ENCODE peak calls at places on chromosomes 1 and 21, in eight cellular contexts. One of them, this sample, is unnamed.

GRCh38 chr1:155205969-155206593 is 1.6 kb downstream of the THBS3 start:
- DNase-seq in sigmoid colon: no peak
- DNase-seq in prostate gland: no peak
- DNase-seq in NB4: no peak
- DNase-seq in thyroid gland: no peak
- DNase-seq in K562: no peak
- DNase-seq in GM12878: no peak
- DNase-seq in HCT116: no peak
- DNase-seq in this sample: no peak

GRCh38 chr1:231590453-231591198 is 36.0 kb upstream of the DISC1 start:
- DNase-seq in NB4: peak; percentile 79
- DNase-seq in K562: no peak
- DNase-seq in sigmoid colon: peak; percentile 73
- DNase-seq in prostate gland: peak; percentile 31
- DNase-seq in HCT116: peak; percentile 47
- DNase-seq in thyroid gland: peak; percentile 33
- DNase-seq in GM12878: no peak
- DNase-seq in this sample: no peak

GRCh38 chr21:34967509-34968289 is 81.4 kb downstream of the RUNX1 start:
- DNase-seq in sigmoid colon: no peak
- DNase-seq in GM12878: no peak
- DNase-seq in thyroid gland: no peak
- DNase-seq in HCT116: no peak
- DNase-seq in prostate gland: no peak
- DNase-seq in NB4: peak; percentile 80
- DNase-seq in K562: peak; percentile 37
- DNase-seq in this sample: no peak

GRCh38 chr1:152410599-152410998 is 3.5 kb downstream of the CRNN start:
- DNase-seq in GM12878: no peak
- DNase-seq in sigmoid colon: no peak
- DNase-seq in thyroid gland: peak; percentile 74
- DNase-seq in HCT116: no peak
- DNase-seq in prostate gland: no peak
- DNase-seq in NB4: no peak
- DNase-seq in K562: no peak
- DNase-seq in this sample: no peak

GRCh38 chr1:87084247-87084836 is 169.9 kb downstream of the HS2ST1 start:
- DNase-seq in HCT116: peak; percentile 6
- DNase-seq in K562: no peak
- DNase-seq in prostate gland: no peak
- DNase-seq in NB4: peak; percentile 31
- DNase-seq in GM12878: no peak
- DNase-seq in thyroid gland: no peak
- DNase-seq in sigmoid colon: no peak
- DNase-seq in this sample: no peak

GRCh38 chr21:35004289-35004688 is 44.8 kb downstream of the RUNX1 start:
- DNase-seq in sigmoid colon: no peak
- DNase-seq in K562: no peak
- DNase-seq in GM12878: no peak
- DNase-seq in thyroid gland: no peak
- DNase-seq in prostate gland: no peak
- DNase-seq in HCT116: no peak
- DNase-seq in NB4: no peak
- DNase-seq in this sample: no peak

GRCh38 chr1:59595774-59596173 is 219.0 kb upstream of the HOOK1 start:
- DNase-seq in NB4: no peak
- DNase-seq in GM12878: no peak
- DNase-seq in prostate gland: peak; percentile 54
- DNase-seq in HCT116: no peak
- DNase-seq in K562: no peak
- DNase-seq in thyroid gland: no peak
- DNase-seq in sigmoid colon: no peak
- DNase-seq in this sample: no peak

GRCh38 chr1:22517936-22518335 is 45.4 kb upstream of the EPHA8 start:
- DNase-seq in thyroid gland: no peak
- DNase-seq in sigmoid colon: no peak
- DNase-seq in K562: no peak
- DNase-seq in HCT116: no peak
- DNase-seq in GM12878: no peak
- DNase-seq in NB4: no peak
- DNase-seq in prostate gland: no peak
- DNase-seq in this sample: no peak

GRCh38 chr1:234848972-234849641 is 239.1 kb upstream of the IRF2BP2 start:
- DNase-seq in K562: no peak
- DNase-seq in HCT116: no peak
- DNase-seq in thyroid gland: no peak
- DNase-seq in GM12878: no peak
- DNase-seq in NB4: peak; percentile 89
- DNase-seq in prostate gland: no peak
- DNase-seq in sigmoid colon: no peak
- DNase-seq in this sample: no peak

GRCh38 chr1:92571578-92571977 is 84.9 kb upstream of the GFI1 start:
- DNase-seq in GM12878: no peak
- DNase-seq in HCT116: no peak
- DNase-seq in K562: no peak
- DNase-seq in sigmoid colon: no peak
- DNase-seq in NB4: no peak
- DNase-seq in thyroid gland: no peak
- DNase-seq in prostate gland: no peak
- DNase-seq in this sample: no peak

GRCh38 chr1:198846506-198847010 is 207.7 kb downstream of the PTPRC start:
- DNase-seq in sigmoid colon: no peak
- DNase-seq in GM12878: no peak
- DNase-seq in NB4: no peak
- DNase-seq in HCT116: no peak
- DNase-seq in K562: no peak
- DNase-seq in thyroid gland: no peak
- DNase-seq in prostate gland: no peak
- DNase-seq in this sample: no peak

GRCh38 chr21:16532841-16533240 is 803.1 kb downstream of the USP25 start:
- DNase-seq in GM12878: no peak
- DNase-seq in sigmoid colon: no peak
- DNase-seq in K562: no peak
- DNase-seq in NB4: no peak
- DNase-seq in HCT116: no peak
- DNase-seq in thyroid gland: no peak
- DNase-seq in prostate gland: no peak
- DNase-seq in this sample: no peak

GRCh38 chr1:112507896-112508241 is 896 bp upstream of the WNT2B start:
- DNase-seq in GM12878: no peak
- DNase-seq in K562: peak; percentile 61
- DNase-seq in prostate gland: no peak
- DNase-seq in HCT116: no peak
- DNase-seq in sigmoid colon: no peak
- DNase-seq in NB4: no peak
- DNase-seq in thyroid gland: no peak
- DNase-seq in this sample: no peak

GRCh38 chr1:107512836-107513235 is 372.0 kb downstream of the NTNG1 start:
- DNase-seq in NB4: no peak
- DNase-seq in prostate gland: no peak
- DNase-seq in thyroid gland: no peak
- DNase-seq in GM12878: no peak
- DNase-seq in sigmoid colon: no peak
- DNase-seq in K562: no peak
- DNase-seq in HCT116: no peak
- DNase-seq in this sample: no peak

GRCh38 chr1:41353744-41354143 is 7.5 kb upstream of the FOXO6 start:
- DNase-seq in sigmoid colon: no peak
- DNase-seq in K562: no peak
- DNase-seq in NB4: peak; percentile 94
- DNase-seq in GM12878: peak; percentile 59
- DNase-seq in HCT116: no peak
- DNase-seq in thyroid gland: no peak
- DNase-seq in prostate gland: no peak
- DNase-seq in this sample: no peak

GRCh38 chr1:21397813-21398188 is 42.1 kb upstream of the NBPF3 start:
- DNase-seq in GM12878: no peak
- DNase-seq in HCT116: no peak
- DNase-seq in NB4: peak; percentile 16
- DNase-seq in K562: peak; percentile 25
- DNase-seq in prostate gland: no peak
- DNase-seq in thyroid gland: no peak
- DNase-seq in sigmoid colon: no peak
- DNase-seq in this sample: peak; percentile 50

GRCh38 chr1:147264158-147264768 is 21.8 kb downstream of the CHD1L start:
- DNase-seq in thyroid gland: no peak
- DNase-seq in K562: no peak
- DNase-seq in GM12878: no peak
- DNase-seq in HCT116: no peak
- DNase-seq in prostate gland: no peak
- DNase-seq in sigmoid colon: no peak
- DNase-seq in NB4: no peak
- DNase-seq in this sample: no peak

GRCh38 chr1:64183985-64184440 is 19.4 kb upstream of the UBE2U start:
- DNase-seq in prostate gland: no peak
- DNase-seq in thyroid gland: no peak
- DNase-seq in HCT116: no peak
- DNase-seq in K562: no peak
- DNase-seq in GM12878: no peak
- DNase-seq in sigmoid colon: no peak
- DNase-seq in NB4: no peak
- DNase-seq in this sample: no peak

GRCh38 chr1:212641956-212642355 is 33.4 kb downstream of the ATF3 start:
- DNase-seq in K562: no peak
- DNase-seq in thyroid gland: no peak
- DNase-seq in GM12878: no peak
- DNase-seq in HCT116: no peak
- DNase-seq in prostate gland: no peak
- DNase-seq in sigmoid colon: no peak
- DNase-seq in NB4: no peak
- DNase-seq in this sample: no peak

GRCh38 chr1:203937678-203938330 is 76.4 kb downstream of the SNRPE start:
- DNase-seq in GM12878: no peak
- DNase-seq in NB4: peak; percentile 19
- DNase-seq in prostate gland: no peak
- DNase-seq in K562: no peak
- DNase-seq in sigmoid colon: no peak
- DNase-seq in thyroid gland: no peak
- DNase-seq in HCT116: no peak
- DNase-seq in this sample: no peak

GRCh38 chr21:15775981-15776380 is 46.2 kb downstream of the USP25 start:
- DNase-seq in sigmoid colon: no peak
- DNase-seq in thyroid gland: no peak
- DNase-seq in HCT116: no peak
- DNase-seq in GM12878: no peak
- DNase-seq in prostate gland: no peak
- DNase-seq in NB4: peak; percentile 29
- DNase-seq in K562: no peak
- DNase-seq in this sample: no peak

GRCh38 chr1:218254296-218254918 is 30.7 kb upstream of the RRP15 start:
- DNase-seq in NB4: peak; percentile 77
- DNase-seq in thyroid gland: no peak
- DNase-seq in GM12878: no peak
- DNase-seq in prostate gland: no peak
- DNase-seq in HCT116: no peak
- DNase-seq in K562: no peak
- DNase-seq in sigmoid colon: no peak
- DNase-seq in this sample: no peak

GRCh38 chr1:234683856-234684632 is 74.1 kb upstream of the IRF2BP2 start:
- DNase-seq in HCT116: peak; percentile 19
- DNase-seq in GM12878: no peak
- DNase-seq in NB4: peak; percentile 97
- DNase-seq in K562: no peak
- DNase-seq in prostate gland: peak; percentile 57
- DNase-seq in sigmoid colon: peak; percentile 91
- DNase-seq in thyroid gland: peak; percentile 44
- DNase-seq in this sample: peak; percentile 83

GRCh38 chr21:33234618-33235520 is 5.1 kb downstream of the IFNAR2 start:
- DNase-seq in HCT116: no peak
- DNase-seq in thyroid gland: no peak
- DNase-seq in NB4: no peak
- DNase-seq in prostate gland: no peak
- DNase-seq in sigmoid colon: no peak
- DNase-seq in K562: no peak
- DNase-seq in GM12878: no peak
- DNase-seq in this sample: no peak
- TF ChIP-seq POLR2A in HCT116: no peak
- TF ChIP-seq POLR2A in thyroid gland: no peak
- TF ChIP-seq POLR2A in NB4: peak; percentile 13
- TF ChIP-seq POLR2A in prostate gland: no peak
- TF ChIP-seq POLR2A in sigmoid colon: no peak
- TF ChIP-seq POLR2A in K562: peak; percentile 83
- TF ChIP-seq POLR2A in GM12878: no peak
- TF ChIP-seq POLR2A in this sample: no peak

DNA sequence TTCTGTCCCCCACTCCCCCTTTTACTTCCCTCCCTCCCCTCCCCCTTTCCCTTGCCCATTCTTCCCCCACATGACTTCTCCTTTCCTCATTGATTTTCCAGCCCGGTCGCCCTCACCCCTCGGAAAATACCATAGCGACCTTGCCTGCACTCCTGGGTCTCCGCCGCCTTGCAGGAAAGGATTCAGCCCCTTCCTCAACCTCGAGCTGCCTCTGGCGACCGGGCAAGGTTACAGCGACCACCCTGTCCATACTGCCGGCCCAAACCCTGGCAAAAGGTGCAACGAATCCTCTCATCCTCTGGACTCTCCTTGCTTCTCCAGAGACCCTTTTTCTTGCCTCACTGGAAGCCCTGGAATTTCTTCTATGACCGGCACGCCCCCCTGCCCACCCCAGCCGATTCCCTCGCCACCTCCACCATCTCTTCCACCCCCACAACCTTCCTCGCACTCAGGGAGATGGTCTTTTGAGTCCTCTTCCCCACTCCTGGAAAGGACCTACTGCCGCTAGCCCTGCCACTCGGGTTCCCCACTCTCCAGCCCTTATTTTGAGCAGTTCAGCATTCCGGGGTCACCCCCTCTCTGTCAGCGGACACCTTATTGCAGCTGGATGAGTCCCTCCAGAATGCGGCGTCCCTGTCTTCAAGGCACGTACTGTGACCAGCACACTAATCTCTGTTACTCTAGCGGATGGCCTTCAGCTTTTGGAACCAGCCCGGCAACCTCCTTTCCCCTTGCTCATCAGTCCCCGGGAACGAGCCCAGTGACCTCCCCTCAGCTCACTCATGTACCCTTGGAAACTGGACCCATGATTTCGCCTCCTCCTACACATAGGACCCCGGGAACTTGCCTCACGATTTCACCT is 846 bp downstream of the NSUN4 start:
- DNase-seq in thyroid gland: no peak
- DNase-seq in K562: peak; percentile 36
- DNase-seq in GM12878: no peak
- DNase-seq in prostate gland: peak; percentile 7
- DNase-seq in sigmoid colon: peak; percentile 70
- DNase-seq in HCT116: no peak
- DNase-seq in NB4: no peak
- DNase-seq in this sample: no peak
- TF ChIP-seq POLR2A in thyroid gland: no peak
- TF ChIP-seq POLR2A in K562: no peak
- TF ChIP-seq POLR2A in GM12878: no peak
- TF ChIP-seq POLR2A in prostate gland: no peak
- TF ChIP-seq POLR2A in sigmoid colon: no peak
- TF ChIP-seq POLR2A in HCT116: no peak
- TF ChIP-seq POLR2A in NB4: no peak
- TF ChIP-seq POLR2A in this sample: no peak

GRCh38 chr1:160097911-160098851 is at the start of gene IGSF8:
- DNase-seq in thyroid gland: peak; percentile 95
- DNase-seq in K562: peak; percentile 86
- DNase-seq in HCT116: peak; percentile 64
- DNase-seq in NB4: peak; percentile 87
- DNase-seq in sigmoid colon: peak; percentile 96
- DNase-seq in GM12878: peak; percentile 44
- DNase-seq in prostate gland: peak; percentile 90
- DNase-seq in this sample: peak; percentile 97
- TF ChIP-seq POLR2A in thyroid gland: no peak
- TF ChIP-seq POLR2A in K562: no peak
- TF ChIP-seq POLR2A in HCT116: no peak
- TF ChIP-seq POLR2A in NB4: peak; percentile 32
- TF ChIP-seq POLR2A in sigmoid colon: peak; percentile 63
- TF ChIP-seq POLR2A in GM12878: peak; percentile 33
- TF ChIP-seq POLR2A in prostate gland: peak; percentile 66
- TF ChIP-seq POLR2A in this sample: peak; percentile 80

GRCh38 chr1:201191723-201192477 is 1.3 kb downstream of the IGFN1 start:
- DNase-seq in prostate gland: no peak
- DNase-seq in thyroid gland: peak; percentile 58
- DNase-seq in K562: no peak
- DNase-seq in HCT116: peak; percentile 32
- DNase-seq in NB4: peak; percentile 48
- DNase-seq in GM12878: no peak
- DNase-seq in sigmoid colon: no peak
- DNase-seq in this sample: no peak
- TF ChIP-seq POLR2A in prostate gland: no peak
- TF ChIP-seq POLR2A in thyroid gland: no peak
- TF ChIP-seq POLR2A in K562: no peak
- TF ChIP-seq POLR2A in HCT116: no peak
- TF ChIP-seq POLR2A in NB4: no peak
- TF ChIP-seq POLR2A in GM12878: no peak
- TF ChIP-seq POLR2A in sigmoid colon: no peak
- TF ChIP-seq POLR2A in this sample: no peak